ENCODE peak calls at places on chromosomes 11 and 22, in seven cellular contexts. O is GM13977; R is dorsolateral prefrontal cortex; T is NB4; G is A172; M is stimulated activated effector memory CD8-positive, alpha-beta T cell treated with anti-CD3 and anti-CD28 coated beads, Interleukin-12 subunit alpha, Interleukin-12 subunit beta, amount 100 ng/mL, for 72 hours; L is substantia nigra. E is an unnamed sample.
A peak's percentile ranks its signal among the peaks of the same experiment; 100 is the strongest.

GRCh38 chr11:64762916-64763803 is 3.4 kb upstream of the PYGM start:
- DNase-seq in O (peak; percentile 12), R (no peak), T (peak; percentile 76), G (peak; percentile 72), M (no peak), L (peak; percentile 41), E (peak; percentile 52)

GRCh38 chr22:38318792-38319773 is 1.9 kb upstream of the CSNK1E start:
- DNase-seq in O (no peak), R (no peak), T (no peak), G (no peak), M (no peak), L (no peak), E (no peak)

GRCh38 chr11:75023446-75024067 is 34.8 kb downstream of the NEU3 start:
- DNase-seq in O (no peak), R (no peak), T (no peak), G (no peak), M (no peak), L (no peak), E (no peak)

GRCh38 chr11:120675171-120675570 is 163.6 kb downstream of the GRIK4 start:
- DNase-seq in O (no peak), R (no peak), T (no peak), G (no peak), M (no peak), L (no peak), E (no peak)

GRCh38 chr11:118900535-118901384 is 17.1 kb downstream of the CXCR5 start:
- DNase-seq in O (no peak), R (no peak), T (no peak), G (no peak), M (no peak), L (no peak), E (no peak)

GRCh38 chr11:2474059-2474901 is 29.5 kb downstream of the KCNQ1 start:
- DNase-seq in O (no peak), R (no peak), T (no peak), G (no peak), M (no peak), L (no peak), E (no peak)

GRCh38 chr11:68601147-68601546 is 83.2 kb upstream of the GAL start:
- DNase-seq in O (no peak), R (no peak), T (peak; percentile 35), G (no peak), M (no peak), L (no peak), E (no peak)

GRCh38 chr22:49678842-49679170 is 148.9 kb downstream of the BRD1 start:
- DNase-seq in O (no peak), R (no peak), T (no peak), G (no peak), M (no peak), L (no peak), E (no peak)

GRCh38 chr11:27910186-27910941 is 197.6 kb downstream of the KIF18A start:
- DNase-seq in O (no peak), R (no peak), T (no peak), G (peak; percentile 81), M (no peak), L (no peak), E (peak; percentile 88)

GRCh38 chr11:76698321-76699043 is 27.9 kb upstream of the LRRC32 start:
- DNase-seq in O (no peak), R (no peak), T (peak; percentile 67), G (no peak), M (no peak), L (no peak), E (no peak)

GRCh38 chr11:26229270-26229669 is 102.7 kb upstream of the ANO3 start:
- DNase-seq in O (no peak), R (no peak), T (no peak), G (no peak), M (no peak), L (no peak), E (peak; percentile 84)

GRCh38 chr11:2954263-2954662 is 25.0 kb upstream of the PHLDA2 start:
- DNase-seq in O (no peak), R (no peak), T (no peak), G (peak; percentile 58), M (no peak), L (no peak), E (no peak)

GRCh38 chr11:96978751-96979150 is 588.9 kb downstream of the JRKL start:
- DNase-seq in O (no peak), R (no peak), T (no peak), G (no peak), M (no peak), L (no peak), E (no peak)

E was measured in brain microvascular endothelial cell.